ENCODE peak calls at places on chromosomes 12 and 14, in nine cellular contexts. R, L, K, D, Z, M, V, O and Q are unnamed samples. For H3K9me3, H3K4me1 and H3K36me3, the result is how much of the 10 kb centered on the place peaks cover.

GRCh38 chr12:27525373-27525772 is 1.4 kb downstream of the PPFIBP1 start:
- DNase-seq in R (no peak), L (no peak), K (peak), D (no peak), Z (no peak), M (no peak), V (no peak), O (no peak), Q (no peak)

GRCh38 chr14:30417999-30418398 is 141.0 kb upstream of the G2E3 start:
- DNase-seq in R (no peak), L (no peak), K (no peak), D (no peak), Z (no peak), M (no peak), V (no peak), O (no peak), Q (no peak)

GRCh38 chr14:53975444-53975843 is 18.8 kb upstream of the BMP4 start:
- DNase-seq in R (no peak), L (no peak), K (no peak), D (no peak), Z (no peak), M (no peak), V (no peak), O (no peak), Q (no peak)

GRCh38 chr12:90954921-90955320 is at the start of gene CCER1:
- DNase-seq in R (peak), L (no peak), K (no peak), D (no peak), Z (no peak), M (no peak), V (no peak), O (no peak), Q (peak)

GRCh38 chr12:10143205-10143604 is 13.2 kb upstream of the CLEC7A start:
- DNase-seq in R (no peak), L (no peak), K (no peak), D (no peak), Z (no peak), M (no peak), V (no peak), O (no peak), Q (no peak)

GRCh38 chr14:94427016-94427613 is 25.5 kb downstream of the SERPINA11 start:
- DNase-seq in R (no peak), L (no peak), K (peak), D (no peak), Z (no peak), M (no peak), V (no peak), O (no peak), Q (no peak)

GRCh38 chr12:25518512-25518911 is 34.6 kb downstream of the LMNTD1 start:
- DNase-seq in R (no peak), L (no peak), K (peak), D (no peak), Z (no peak), M (no peak), V (no peak), O (no peak), Q (no peak)

GRCh38 chr14:35385042-35385839 is 19.3 kb downstream of the NFKBIA start:
- DNase-seq in R (no peak), L (no peak), K (peak), D (peak), Z (peak), M (peak), V (peak), O (no peak), Q (peak)

GRCh38 chr14:75442642-75443041 is 14.8 kb downstream of the JDP2 start:
- DNase-seq in R (no peak), L (no peak), K (peak), D (no peak), Z (no peak), M (no peak), V (no peak), O (no peak), Q (no peak)

GRCh38 chr12:130104596-130105253 is 57.5 kb upstream of the FZD10 start:
- DNase-seq in R (no peak), L (no peak), K (no peak), D (peak), Z (peak), M (no peak), V (no peak), O (no peak), Q (peak)

GRCh38 chr12:130100634-130101033 is 61.6 kb upstream of the FZD10 start:
- DNase-seq in R (no peak), L (no peak), K (no peak), D (no peak), Z (no peak), M (no peak), V (no peak), O (no peak), Q (no peak)

GRCh38 chr12:130101370-130101769 is 60.9 kb upstream of the FZD10 start:
- DNase-seq in R (no peak), L (no peak), K (no peak), D (no peak), Z (no peak), M (no peak), V (no peak), O (no peak), Q (no peak)

GRCh38 chr12:130102266-130102665 is 60.0 kb upstream of the FZD10 start:
- DNase-seq in R (no peak), L (no peak), K (no peak), D (no peak), Z (no peak), M (no peak), V (no peak), O (no peak), Q (no peak)

GRCh38 chr12:130104114-130104513 is 58.1 kb upstream of the FZD10 start:
- DNase-seq in R (no peak), L (no peak), K (no peak), D (no peak), Z (no peak), M (no peak), V (no peak), O (no peak), Q (no peak)
- H3K9me3 ChIP-seq in R (under half), L (under half), K (under half), D (under half), Z (under half), M (under half), V (under half), O (under half), Q (under half)

GRCh38 chr12:96371138-96371786 is 29.0 kb downstream of the CDK17 start:
- DNase-seq in R (no peak), L (no peak), K (no peak), D (no peak), Z (no peak), M (no peak), V (no peak), O (no peak), Q (no peak)
- H3K4me1 ChIP-seq in R (half or more), L (half or more), K (under half), D (under half), Z (under half), M (under half), V (half or more), O (half or more), Q (under half)

DNA sequence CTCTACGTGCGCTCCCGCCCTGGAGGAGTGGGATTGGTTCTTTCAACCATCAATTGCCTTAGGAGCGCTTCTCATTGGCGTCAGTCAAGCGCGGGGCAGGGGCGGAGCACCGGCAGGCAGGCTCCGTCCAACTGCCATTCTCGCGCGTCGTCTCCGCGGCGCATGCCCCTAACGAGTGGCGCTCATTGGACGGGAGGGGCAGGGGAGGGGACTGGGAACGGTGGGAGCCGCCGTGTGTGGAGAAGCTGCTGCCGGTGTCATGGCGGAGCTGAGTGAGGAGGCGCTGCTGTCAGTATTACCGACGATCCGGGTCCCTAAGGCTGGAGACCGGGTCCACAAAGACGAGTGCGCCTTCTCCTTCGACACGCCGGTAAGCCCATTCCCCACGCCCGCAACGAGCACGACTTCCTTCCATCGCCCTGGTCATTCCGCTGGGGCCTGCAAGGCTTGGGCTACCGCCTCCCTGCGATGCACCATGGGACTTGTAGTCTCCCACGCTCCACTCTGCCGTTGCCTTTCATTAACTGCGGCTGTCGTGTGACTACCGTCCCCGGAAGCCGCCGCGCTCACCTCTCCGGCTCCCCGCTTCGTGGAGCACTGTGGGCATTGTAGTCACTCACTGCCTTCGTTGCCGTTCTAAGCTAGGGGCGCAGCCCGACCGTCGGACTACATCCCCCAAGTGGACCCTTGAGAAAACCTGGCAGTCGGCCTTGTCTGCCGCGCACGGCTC is at the start of gene USP5:
- DNase-seq in R (peak), L (peak), K (peak), D (peak), Z (peak), M (peak), V (peak), O (peak), Q (peak)
- H3K36me3 ChIP-seq in R (under half), L (under half), K (under half), D (under half), Z (under half), M (under half), V (under half), O (under half), Q (under half)

DNA sequence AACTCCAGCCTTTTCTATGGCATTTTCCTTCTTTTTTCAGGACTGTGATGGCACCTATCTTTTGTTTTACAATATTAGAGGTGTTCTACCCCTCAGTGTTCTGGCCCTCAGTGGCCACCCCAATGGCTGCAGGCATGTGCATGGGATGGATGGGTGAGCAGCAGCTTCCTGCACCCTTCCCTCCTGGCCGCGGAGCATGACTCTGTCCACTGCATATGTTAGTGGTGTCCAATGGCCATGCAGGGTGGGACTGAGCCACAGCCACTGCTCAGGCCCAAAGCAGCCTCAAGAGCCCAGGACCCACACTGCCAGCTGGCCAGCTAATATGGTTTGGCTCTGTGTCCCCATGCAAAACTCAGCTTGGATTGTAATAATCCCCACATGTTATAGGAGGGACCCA is 1032.3 kb upstream of the FBXO33 start:
- DNase-seq in R (no peak), L (no peak), K (no peak), D (no peak), Z (no peak), M (no peak), V (no peak), O (no peak), Q (peak)
- H3K9me3 ChIP-seq in R (under half), L (under half), K (under half), D (under half), Z (under half), M (under half), V (under half), O (under half), Q (under half)

DNA sequence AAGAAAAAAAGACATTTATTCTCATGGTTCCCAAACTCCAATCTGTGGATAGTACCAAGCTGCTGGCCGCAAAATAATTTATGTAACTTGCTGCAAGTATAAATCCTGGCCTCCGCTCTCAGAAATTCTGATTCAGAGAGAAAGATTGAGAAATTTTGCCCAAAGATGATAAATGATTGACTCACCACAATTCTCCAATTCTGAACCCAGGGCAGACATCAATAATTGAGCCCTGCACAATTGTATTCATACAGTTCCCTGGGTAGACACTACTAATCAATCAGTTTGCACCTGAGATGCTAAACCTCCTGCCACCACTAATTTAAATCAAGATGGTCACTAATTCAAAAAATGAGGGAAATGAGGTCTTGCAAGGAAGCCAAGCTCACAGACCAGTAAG is 38.2 kb downstream of the TRPV4 start:
- DNase-seq in R (no peak), L (no peak), K (peak), D (no peak), Z (no peak), M (no peak), V (no peak), O (no peak), Q (no peak)
- H3K4me1 ChIP-seq in R (under half), L (under half), K (under half), D (under half), Z (under half), M (under half), V (under half), O (under half), Q (under half)

GRCh38 chr14:52002542-52002941 is 13.2 kb downstream of the RTRAF start:
- DNase-seq in R (no peak), L (no peak), K (no peak), D (no peak), Z (no peak), M (no peak), V (no peak), O (no peak), Q (no peak)
- H3K36me3 ChIP-seq in R (under half), L (half or more), K (half or more), D (under half), Z (half or more), M (half or more), V (half or more), O (half or more), Q (half or more)

GRCh38 chr12:77236066-77236465 is 170.7 kb upstream of the E2F7 start:
- DNase-seq in R (no peak), L (no peak), K (peak), D (no peak), Z (no peak), M (no peak), V (no peak), O (no peak), Q (no peak)
- H3K9me3 ChIP-seq in R (under half), L (under half), K (under half), D (under half), Z (under half), M (under half), V (under half), O (under half), Q (under half)

DNA sequence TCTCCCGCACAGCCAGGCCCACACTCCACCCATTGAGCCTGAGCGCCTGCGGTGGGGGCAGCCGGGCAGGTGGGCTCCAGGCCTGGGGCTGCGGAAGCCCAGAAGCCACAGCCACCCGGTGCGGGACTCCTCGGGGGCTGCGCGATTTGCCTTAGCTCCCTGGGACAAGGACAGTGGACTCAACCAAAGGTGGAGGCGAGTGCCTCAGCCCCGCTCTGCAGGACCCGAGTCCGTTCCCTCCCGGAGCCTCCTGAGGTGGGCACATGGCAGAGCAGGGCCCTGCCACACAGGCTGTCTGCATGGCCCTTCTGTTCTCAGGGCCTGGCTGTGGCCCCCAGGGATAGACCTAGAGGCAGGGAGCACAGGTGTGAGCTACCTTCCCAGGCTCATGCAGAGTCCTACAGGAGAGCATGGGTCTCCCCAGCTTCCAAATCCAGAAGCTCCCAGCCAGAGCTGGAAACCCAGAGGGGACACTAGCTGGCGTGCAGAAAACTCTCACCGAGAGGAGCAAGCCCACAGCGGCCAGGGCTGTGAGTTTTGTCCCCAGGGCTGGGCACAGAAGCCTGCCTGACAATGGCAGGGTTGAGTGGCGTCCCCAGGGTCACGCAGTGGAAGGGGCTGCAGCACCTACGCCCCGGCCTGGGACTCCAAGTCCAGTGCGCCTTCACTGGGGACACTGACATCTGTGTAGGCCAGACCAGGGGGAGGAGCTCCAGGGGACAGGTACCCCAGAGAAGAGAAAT is 22.2 kb upstream of the LRTM2 start:
- DNase-seq in R (peak), L (peak), K (no peak), D (no peak), Z (no peak), M (peak), V (no peak), O (peak), Q (no peak)
- H3K4me1 ChIP-seq in R (under half), L (under half), K (under half), D (under half), Z (under half), M (under half), V (under half), O (under half), Q (under half)